ENCODE peak calls at places on chromosomes 4 and X, in nine cellular contexts. V is nephron progenitor cell; K is NB4; A is RWPE1; T is fibroblast of mammary gland; J is AG08396; S is mesenteric fat pad; Z is stimulated activated CD4-positive, alpha-beta T cell treated with anti-CD3 and anti-CD28 coated beads, Interleukin-4, amount 100 ng/mL, for 48 hours; L is neural crest cell. E is an unnamed sample.

GRCh38 chr4:89242864-89243740 is 64.5 kb downstream of the GPRIN3 start:
- DNase-seq in V (no peak), K (no peak), A (no peak), T (no peak), J (no peak), S (no peak), Z (no peak), L (no peak), E (no peak)

GRCh38 chr4:121900132-121900983 is 30.1 kb upstream of the BBS7 start:
- DNase-seq in V (peak), K (peak), A (peak), T (peak), J (peak), S (no peak), Z (peak), L (peak), E (peak)

GRCh38 chr4:48360285-48360965 is 19.1 kb downstream of the SLAIN2 start:
- DNase-seq in V (no peak), K (no peak), A (peak), T (peak), J (peak), S (no peak), Z (no peak), L (no peak), E (no peak)

GRCh38 chrX:154603438-154604430 is 15.3 kb downstream of the CTAG1B start:
- DNase-seq in V (no peak), K (peak), A (peak), T (peak), J (peak), S (peak), Z (no peak), L (no peak), E (no peak)

GRCh38 chr4:15006416-15007024 is 4.2 kb downstream of the CPEB2 start:
- DNase-seq in V (no peak), K (peak), A (peak), T (peak), J (no peak), S (no peak), Z (no peak), L (no peak), E (no peak)

GRCh38 chr4:46839128-46839527 is 69.9 kb downstream of the COX7B2 start:
- DNase-seq in V (no peak), K (no peak), A (no peak), T (no peak), J (no peak), S (no peak), Z (no peak), L (no peak), E (no peak)

GRCh38 chr4:22372958-22373357 is 142.9 kb downstream of the ADGRA3 start:
- DNase-seq in V (no peak), K (no peak), A (no peak), T (no peak), J (no peak), S (no peak), Z (no peak), L (no peak), E (no peak)

GRCh38 chrX:69179380-69179911 is 14.2 kb upstream of the PJA1 start:
- DNase-seq in V (peak), K (no peak), A (no peak), T (peak), J (no peak), S (no peak), Z (no peak), L (no peak), E (peak)

GRCh38 chr4:68927165-68927564 is 24.4 kb downstream of the UGT2A3 start:
- DNase-seq in V (peak), K (no peak), A (no peak), T (no peak), J (no peak), S (no peak), Z (no peak), L (no peak), E (no peak)

GRCh38 chrX:10477525-10477924 is 142.9 kb downstream of the MID1 start:
- DNase-seq in V (no peak), K (no peak), A (no peak), T (no peak), J (no peak), S (no peak), Z (no peak), L (no peak), E (no peak)

GRCh38 chr4:173494013-173494970 is 35.7 kb downstream of the HAND2 start:
- DNase-seq in V (peak), K (peak), A (peak), T (peak), J (peak), S (no peak), Z (peak), L (no peak), E (no peak)

GRCh38 chr4:4446434-4446833 is 59.5 kb downstream of the NSG1 start:
- DNase-seq in V (no peak), K (no peak), A (no peak), T (no peak), J (no peak), S (no peak), Z (no peak), L (no peak), E (no peak)

GRCh38 chrX:85107407-85107806 is 103.7 kb downstream of the APOOL start:
- DNase-seq in V (no peak), K (no peak), A (peak), T (peak), J (no peak), S (no peak), Z (no peak), L (no peak), E (no peak)

GRCh38 chrX:24672701-24673190 is 21.0 kb upstream of the POLA1 start:
- DNase-seq in V (no peak), K (no peak), A (no peak), T (no peak), J (no peak), S (no peak), Z (no peak), L (peak), E (no peak)

GRCh38 chrX:106927700-106928099 is 7.5 kb downstream of the CLDN2 start:
- DNase-seq in V (no peak), K (no peak), A (no peak), T (no peak), J (no peak), S (no peak), Z (no peak), L (no peak), E (no peak)

GRCh38 chr4:131566026-131566425 is 1583.1 kb upstream of the PCDH10 start:
- DNase-seq in V (no peak), K (no peak), A (peak), T (no peak), J (no peak), S (no peak), Z (no peak), L (no peak), E (no peak)

GRCh38 chrX:17613979-17614572 is 123.2 kb upstream of the SCML1 start:
- DNase-seq in V (no peak), K (peak), A (peak), T (peak), J (no peak), S (no peak), Z (no peak), L (no peak), E (peak)

GRCh38 chrX:139495324-139495723 is 35.2 kb upstream of the F9 start:
- DNase-seq in V (no peak), K (no peak), A (no peak), T (no peak), J (no peak), S (no peak), Z (no peak), L (no peak), E (no peak)

E was measured in NCI-H2227 treated with DMSO at 0.1 percent for 48 hours.